ENCODE peak calls at places on chromosome 7, in five cellular contexts. D, S, J, V and E are unnamed samples.
A peak's percentile ranks its signal among the peaks of the same experiment; 100 is the strongest.

GRCh38 chr7:34155225-34155908 is 250.0 kb downstream of the BMPER start:
- DNase-seq in D (no peak), S (peak; percentile 90), J (no peak), V (no peak), E (no peak)

GRCh38 chr7:80467069-80467468 is 44.8 kb downstream of the GNAT3 start:
- DNase-seq in D (peak; percentile 16), S (no peak), J (no peak), V (no peak), E (no peak)

GRCh38 chr7:142859829-142860228 is 5.0 kb downstream of the EPHB6 start:
- DNase-seq in D (no peak), S (peak; percentile 34), J (no peak), V (no peak), E (no peak)

GRCh38 chr7:150949564-150949963 is 28.6 kb downstream of the KCNH2 start:
- DNase-seq in D (no peak), S (no peak), J (no peak), V (no peak), E (no peak)

GRCh38 chr7:36129048-36129534 is 24.0 kb upstream of the EEPD1 start:
- DNase-seq in D (no peak), S (no peak), J (no peak), V (peak; percentile 36), E (peak; percentile 16)

GRCh38 chr7:156903232-156903909 is 10.4 kb upstream of the LMBR1 start:
- DNase-seq in D (no peak), S (no peak), J (no peak), V (no peak), E (no peak)

GRCh38 chr7:79620291-79620690 is 166.8 kb upstream of the MAGI2 start:
- DNase-seq in D (no peak), S (no peak), J (no peak), V (no peak), E (no peak)

GRCh38 chr7:99139031-99139430 is 4.9 kb downstream of the SMURF1 start:
- DNase-seq in D (no peak), S (no peak), J (no peak), V (no peak), E (no peak)

GRCh38 chr7:136618788-136619187 is 249.7 kb upstream of the CHRM2 start:
- DNase-seq in D (no peak), S (no peak), J (no peak), V (no peak), E (no peak)

GRCh38 chr7:18429547-18429946 is 66.0 kb upstream of the HDAC9 start:
- DNase-seq in D (no peak), S (no peak), J (no peak), V (no peak), E (no peak)

GRCh38 chr7:145169908-145170307 is 334.1 kb upstream of the TPK1 start:
- DNase-seq in D (peak; percentile 29), S (no peak), J (no peak), V (peak; percentile 77), E (peak; percentile 17)

GRCh38 chr7:81956520-81956919 is 186.7 kb upstream of the HGF start:
- DNase-seq in D (peak; percentile 74), S (no peak), J (no peak), V (peak; percentile 57), E (no peak)

GRCh38 chr7:128425851-128426250 is 16.1 kb upstream of the IMPDH1 start:
- DNase-seq in D (peak; percentile 80), S (no peak), J (peak; percentile 75), V (peak; percentile 41), E (peak; percentile 36)

GRCh38 chr7:1401011-1401410 is 58.3 kb downstream of the MICALL2 start:
- DNase-seq in D (no peak), S (no peak), J (no peak), V (no peak), E (no peak)

GRCh38 chr7:40757097-40757496 is 622.3 kb downstream of the SUGCT start:
- DNase-seq in D (no peak), S (no peak), J (no peak), V (no peak), E (no peak)

GRCh38 chr7:95766657-95767056 is 5.7 kb upstream of the DYNC1I1 start:
- DNase-seq in D (no peak), S (no peak), J (no peak), V (no peak), E (no peak)

GRCh38 chr7:92874567-92874966 is 38.2 kb upstream of the CDK6 start:
- DNase-seq in D (no peak), S (no peak), J (no peak), V (no peak), E (no peak)

GRCh38 chr7:128835790-128836641 is 5.8 kb downstream of the FLNC start:
- DNase-seq in D (no peak), S (no peak), J (peak; percentile 25), V (no peak), E (no peak)

GRCh38 chr7:75756340-75757297 is 15.4 kb downstream of the CCL26 start:
- DNase-seq in D (peak; percentile 52), S (no peak), J (peak; percentile 52), V (peak; percentile 15), E (peak; percentile 18)

GRCh38 chr7:84647797-84648762 is 453.5 kb upstream of the SEMA3A start:
- DNase-seq in D (no peak), S (peak; percentile 63), J (no peak), V (no peak), E (no peak)

GRCh38 chr7:128831178-128831993 is 1.2 kb downstream of the FLNC start:
- DNase-seq in D (no peak), S (no peak), J (peak; percentile 67), V (no peak), E (no peak)

GRCh38 chr7:18976715-18977466 is 140.5 kb downstream of the TWIST1 start:
- DNase-seq in D (no peak), S (no peak), J (no peak), V (peak; percentile 35), E (no peak)

GRCh38 chr7:39950473-39951155 is 558 bp downstream of the CDK13 start:
- DNase-seq in D (peak; percentile 54), S (no peak), J (peak; percentile 43), V (peak; percentile 67), E (no peak)

GRCh38 chr7:158716802-158717201 is 12.2 kb upstream of the NCAPG2 start:
- DNase-seq in D (no peak), S (no peak), J (no peak), V (no peak), E (no peak)

GRCh38 chr7:130114374-130114773 is 44.0 kb downstream of the KLHDC10 start:
- DNase-seq in D (peak; percentile 62), S (no peak), J (peak; percentile 41), V (no peak), E (no peak)

GRCh38 chr7:48168159-48168558 is 3.1 kb upstream of the ABCA13 start:
- DNase-seq in D (no peak), S (peak; percentile 37), J (no peak), V (no peak), E (no peak)

GRCh38 chr7:79653136-79653631 is 199.7 kb upstream of the MAGI2 start:
- DNase-seq in D (no peak), S (no peak), J (no peak), V (no peak), E (no peak)

GRCh38 chr7:111510584-111511378 is 51.5 kb downstream of the IMMP2L start:
- DNase-seq in D (no peak), S (no peak), J (no peak), V (no peak), E (no peak)